ENCODE peak calls at places on chromosomes 11 and 22, in five cellular contexts. K is fibroblast of lung; X is hepatocyte; N is astrocyte; L is naive thymus-derived CD4-positive, alpha-beta T cell. W is an unnamed sample.

GRCh38 chr22:48761546-48761945 is 1066.1 kb downstream of the BRD1 start:
- DNase-seq in L (no peak), N (no peak), K (no peak), X (no peak), W (no peak)

GRCh38 chr11:68632802-68633201 is 51.5 kb upstream of the GAL start:
- DNase-seq in N (peak; percentile 43), K (peak; percentile 61), L (peak; percentile 26), X (peak; percentile 78), W (peak; percentile 20)

GRCh38 chr11:129374081-129374992 is 1.3 kb upstream of the BARX2 start:
- DNase-seq in L (no peak), K (no peak), N (no peak), X (no peak), W (no peak)

GRCh38 chr11:36041988-36042606 is 98.2 kb downstream of the LDLRAD3 start:
- DNase-seq in N (no peak), L (no peak), K (no peak), X (no peak), W (no peak)

GRCh38 chr11:37963440-37963839 is 1365.4 kb upstream of the RAG2 start:
- DNase-seq in K (no peak), X (no peak), L (no peak), N (no peak), W (no peak)

GRCh38 chr11:84250834-84251613 is 964.9 kb upstream of the CCDC90B start:
- DNase-seq in N (no peak), X (no peak), L (no peak), K (no peak), W (no peak)

GRCh38 chr22:40479126-40479800 is 108.9 kb downstream of the SGSM3 start:
- DNase-seq in K (no peak), X (no peak), L (no peak), N (no peak), W (no peak)

GRCh38 chr11:62245271-62245753 is 3.3 kb downstream of the SCGB1D2 start:
- DNase-seq in K (peak; percentile 22), N (peak; percentile 10), X (peak; percentile 69), L (no peak), W (peak; percentile 12)

GRCh38 chr22:48835364-48835763 is 992.3 kb downstream of the BRD1 start:
- DNase-seq in K (no peak), N (no peak), L (no peak), X (no peak), W (no peak)

GRCh38 chr11:76153609-76153949 is 52.7 kb downstream of the WNT11 start:
- DNase-seq in L (no peak), X (no peak), N (no peak), K (peak; percentile 42), W (no peak)

GRCh38 chr11:16099501-16099900 is 256.8 kb downstream of the SOX6 start:
- DNase-seq in K (peak; percentile 12), L (no peak), X (no peak), N (no peak), W (no peak)

DNA sequence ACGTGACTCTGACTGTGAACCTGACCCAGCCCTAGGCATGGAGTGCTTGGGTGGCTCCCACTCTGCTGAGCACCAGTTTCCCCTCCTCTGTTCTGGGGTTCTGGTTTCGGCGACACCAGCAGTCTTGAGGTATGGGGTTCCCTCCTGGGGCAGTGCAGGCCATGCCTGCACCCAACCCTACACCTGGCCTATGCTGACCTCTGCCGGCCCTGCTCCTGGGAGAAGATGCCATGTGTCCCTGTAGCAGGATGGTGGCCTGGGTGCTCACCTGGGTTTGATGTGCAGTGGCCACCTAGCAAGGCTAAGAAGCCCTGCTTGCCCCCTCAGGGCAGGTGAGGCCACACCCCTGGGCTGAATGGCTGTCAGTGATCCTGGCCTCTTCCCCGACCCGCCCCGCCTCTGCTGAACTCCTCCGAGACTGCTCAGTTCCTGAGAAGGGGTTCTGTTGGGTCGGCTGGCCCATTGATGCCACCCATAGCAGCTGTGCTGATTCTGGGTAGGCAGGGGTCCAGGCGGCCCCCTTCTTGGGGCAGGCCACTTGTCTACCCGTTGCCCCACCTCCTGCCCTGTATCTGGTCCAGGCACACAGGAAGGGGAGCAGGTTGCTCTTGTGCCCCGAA is 2.4 kb downstream of the ZDHHC8 start:
- DNase-seq in N (no peak), X (no peak), L (no peak), K (no peak), W (no peak)
- H3K4me3 ChIP-seq in N (no peak overlapping the region), X (no peak overlapping the region), L (no peak overlapping the region), K (no peak overlapping the region), W (no peak overlapping the region)

GRCh38 chr11:50170115-50170514 is 137.4 kb downstream of the OR4C45 start:
- DNase-seq in K (no peak), X (no peak), L (no peak), N (no peak), W (no peak)
- H3K9me3 ChIP-seq in K (no peaks in the 10 kb centered on the region), X (no peaks in the 10 kb centered on the region), L (peaks cover 4% of the 10 kb centered on the region), N (peaks cover 4% of the 10 kb centered on the region), W (no peaks in the 10 kb centered on the region)

GRCh38 chr22:50528682-50529415 is 963 bp downstream of the TYMP start:
- DNase-seq in L (no peak), N (no peak), K (no peak), X (no peak), W (no peak)

GRCh38 chr22:50525991-50526848 is 822 bp upstream of the SCO2 start:
- DNase-seq in X (peak; percentile 89), N (peak; percentile 54), K (peak; percentile 69), L (peak; percentile 84), W (peak; percentile 84)

GRCh38 chr22:50529416-50530279 is at the start of gene TYMP:
- DNase-seq in X (peak; percentile 78), K (peak; percentile 52), L (no peak), N (no peak), W (peak; percentile 40)

GRCh38 chr22:50526849-50527801 is 1.7 kb upstream of the SCO2 start:
- DNase-seq in K (peak; percentile 23), N (no peak), L (no peak), X (no peak), W (peak; percentile 91)

DNA sequence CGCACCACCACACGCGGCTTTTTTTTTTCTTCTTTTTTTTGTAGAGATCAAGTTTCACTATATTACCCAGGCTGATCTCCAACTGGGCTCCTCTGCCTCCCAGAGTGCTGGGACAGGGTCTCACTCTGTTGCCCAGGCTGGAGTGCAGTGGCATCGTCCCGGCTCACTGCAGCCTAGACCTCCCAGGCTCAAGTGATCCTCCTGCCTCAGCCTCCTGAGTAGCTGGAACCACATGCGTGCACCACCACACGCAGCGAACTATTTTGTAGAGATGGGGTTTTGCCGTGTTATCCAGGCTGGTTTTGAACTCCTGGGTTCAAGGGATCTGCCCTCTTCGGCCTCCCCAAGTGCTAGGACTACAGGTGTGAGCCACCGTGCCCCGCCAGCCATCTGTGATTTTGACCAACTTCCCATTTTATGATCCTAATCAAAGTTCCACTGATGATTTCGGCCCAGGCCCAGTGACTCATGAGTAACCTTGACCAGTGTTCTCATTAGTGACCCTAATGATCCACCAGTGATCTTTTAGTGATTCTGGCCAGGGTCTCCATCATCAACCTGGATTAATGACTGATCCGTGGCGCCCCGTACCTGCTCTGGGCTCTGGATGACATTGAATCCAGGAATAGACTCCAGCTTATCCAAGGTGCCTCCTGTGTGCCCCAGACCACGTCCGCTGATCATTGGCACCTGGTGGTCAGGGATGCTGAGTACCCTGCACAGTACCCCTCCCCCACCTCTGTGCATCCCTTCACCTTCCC is 1.7 kb downstream of the TYMP start:
- DNase-seq in K (no peak), N (no peak), X (no peak), L (no peak), W (no peak)
- H3K4me3 ChIP-seq in K (no peak overlapping the region), N (no peak overlapping the region), X (no peak overlapping the region), L (no peak overlapping the region), W (no peak overlapping the region)

GRCh38 chr11:134583397-134583990 is 171.5 kb upstream of the B3GAT1 start:
- DNase-seq in X (no peak), K (no peak), L (no peak), N (no peak), W (no peak)
- H3K9me3 ChIP-seq in X (no peaks in the 10 kb centered on the region), K (no peaks in the 10 kb centered on the region), L (no peaks in the 10 kb centered on the region), N (no peaks in the 10 kb centered on the region), W (no peaks in the 10 kb centered on the region)

GRCh38 chr22:41647771-41648170 is 26.7 kb downstream of the XRCC6 start:
- DNase-seq in L (no peak), K (no peak), N (no peak), X (no peak), W (no peak)

GRCh38 chr22:41654322-41654721 is 33.2 kb downstream of the XRCC6 start:
- DNase-seq in N (no peak), L (no peak), X (no peak), K (no peak), W (no peak)

GRCh38 chr22:41650821-41651220 is 29.7 kb downstream of the XRCC6 start:
- DNase-seq in L (no peak), X (no peak), N (no peak), K (no peak), W (no peak)

GRCh38 chr22:41648431-41648830 is 27.3 kb downstream of the XRCC6 start:
- DNase-seq in N (no peak), L (no peak), X (no peak), K (no peak), W (no peak)

GRCh38 chr22:41650229-41650628 is 29.1 kb downstream of the XRCC6 start:
- DNase-seq in L (no peak), K (no peak), N (no peak), X (no peak), W (no peak)
- H3K4me3 ChIP-seq in L (no peak overlapping the region), K (no peak overlapping the region), N (no peak overlapping the region), X (no peak overlapping the region), W (no peak overlapping the region)

DNA sequence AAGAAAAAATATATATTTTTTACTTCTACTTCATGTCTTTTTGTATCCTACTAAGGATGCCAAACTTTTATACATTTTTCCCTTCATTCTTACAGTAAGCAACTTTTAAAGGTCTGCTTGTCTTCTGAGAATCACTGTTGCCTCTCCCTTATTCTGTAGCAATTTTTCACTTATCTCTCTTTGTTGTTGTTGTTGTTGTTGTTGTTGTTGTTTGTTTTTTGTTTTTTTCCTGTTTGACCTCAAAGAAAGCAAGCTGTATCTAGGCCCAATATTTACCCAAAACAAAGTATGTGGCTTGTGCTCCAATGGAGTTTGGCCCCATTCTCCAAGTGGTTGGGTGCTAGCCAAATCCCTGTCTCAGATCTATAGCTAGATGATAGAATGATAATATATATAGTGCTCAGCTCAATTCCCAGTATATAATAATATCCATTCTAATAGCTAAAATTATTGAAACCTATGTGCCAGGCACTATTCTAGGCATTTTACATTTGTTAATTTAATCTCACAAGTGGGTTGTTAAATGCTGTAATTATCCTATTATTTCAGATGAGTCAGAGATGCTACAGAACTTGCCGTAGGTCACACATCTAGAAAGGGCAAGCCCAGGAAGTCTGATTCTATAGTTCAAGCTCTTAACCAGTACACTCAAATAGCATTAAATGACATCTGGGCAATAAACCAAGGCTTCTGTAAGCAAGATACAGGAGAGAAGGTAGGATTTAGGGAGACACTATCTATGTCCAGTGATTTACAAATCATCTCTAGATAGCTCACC is 205.1 kb upstream of the PITPNB start:
- DNase-seq in X (no peak), N (no peak), K (no peak), L (no peak), W (no peak)
- H3K9me3 ChIP-seq in X (no peaks in the 10 kb centered on the region), N (no peaks in the 10 kb centered on the region), K (no peaks in the 10 kb centered on the region), L (no peaks in the 10 kb centered on the region), W (no peaks in the 10 kb centered on the region)